ENCODE peak calls at places on chromosomes 11 and 22, in nine cellular contexts. R is kidney; I is neural crest cell; F is epithelial cell of proximal tubule; T is stimulated activated naive CD8-positive, alpha-beta T cell treated with anti-CD3 and anti-CD28 coated beads, Interleukin-15, Interleukin-2, amounts not matched to agents 100 U/mL and 50 U/mL, for 24 hours; W is ELR; S is naive thymus-derived CD8-positive, alpha-beta T cell; K is NCI-H446 treated with DMSO at 0.1 percent for 48 hours; U is HAP-1. N is an unnamed sample.

GRCh38 chr11:107565219-107565937 is at the start of gene ALKBH8:
- DNase-seq in R (peak), I (peak), F (no peak), T (peak), W (peak), S (peak), K (peak), U (peak), N (peak)

GRCh38 chr22:46027219-46028068 is 50.5 kb upstream of the WNT7B start:
- DNase-seq in R (peak), I (peak), F (no peak), T (no peak), W (peak), S (no peak), K (no peak), U (no peak), N (no peak)

GRCh38 chr22:36386351-36386899 is 1.3 kb downstream of the MYH9 start:
- DNase-seq in R (peak), I (no peak), F (peak), T (peak), W (peak), S (no peak), K (no peak), U (peak), N (no peak)

GRCh38 chr11:72333657-72334056 is 89.7 kb upstream of the PHOX2A start:
- DNase-seq in R (no peak), I (no peak), F (no peak), T (peak), W (no peak), S (peak), K (no peak), U (no peak), N (no peak)

GRCh38 chr22:45777046-45777851 is 105.6 kb downstream of the ATXN10 start:
- DNase-seq in R (no peak), I (no peak), F (peak), T (no peak), W (peak), S (no peak), K (no peak), U (peak), N (no peak)

GRCh38 chr11:31809857-31810778 is 1.0 kb downstream of the PAX6 start:
- DNase-seq in R (peak), I (peak), F (no peak), T (no peak), W (peak), S (no peak), K (no peak), U (peak), N (no peak)

GRCh38 chr11:81359476-81359875 is 1374.2 kb downstream of the FAM181B start:
- DNase-seq in R (no peak), I (no peak), F (no peak), T (no peak), W (no peak), S (no peak), K (no peak), U (no peak), N (no peak)

GRCh38 chr11:122804161-122804560 is 34.1 kb upstream of the CRTAM start:
- DNase-seq in R (no peak), I (no peak), F (peak), T (no peak), W (peak), S (no peak), K (no peak), U (no peak), N (no peak)

GRCh38 chr11:47768090-47768620 is 1.0 kb upstream of the FNBP4 start:
- DNase-seq in R (peak), I (peak), F (peak), T (peak), W (peak), S (peak), K (peak), U (peak), N (no peak)

GRCh38 chr11:44574620-44575287 is 9.3 kb downstream of the CD82 start:
- DNase-seq in R (no peak), I (no peak), F (peak), T (peak), W (peak), S (no peak), K (no peak), U (no peak), N (no peak)

GRCh38 chr11:119688362-119688761 is 40.6 kb downstream of the NECTIN1 start:
- DNase-seq in R (no peak), I (no peak), F (no peak), T (no peak), W (no peak), S (no peak), K (no peak), U (no peak), N (no peak)

GRCh38 chr11:74744277-74744676 is 4.4 kb upstream of the RNF169 start:
- DNase-seq in R (no peak), I (no peak), F (no peak), T (no peak), W (peak), S (no peak), K (no peak), U (no peak), N (no peak)

GRCh38 chr11:106733518-106734162 is 284.6 kb downstream of the GUCY1A2 start:
- DNase-seq in R (no peak), I (no peak), F (peak), T (no peak), W (no peak), S (no peak), K (no peak), U (no peak), N (no peak)

GRCh38 chr11:9143726-9144125 is 52.3 kb upstream of the SCUBE2 start:
- DNase-seq in R (no peak), I (no peak), F (no peak), T (no peak), W (no peak), S (no peak), K (peak), U (no peak), N (no peak)

N was measured in activated naive CD8-positive, alpha-beta T cell treated with anti-CD3 and anti-CD28 coated beads, Interleukin-2, amount 50 U/mL, for 16 hours.